ENCODE peak calls at places on chromosome 15, in four cellular contexts. J is neuronal stem cell, X is K562, Y is endodermal cell. G is an unnamed sample.

GRCh38 chr15:98635848-98636247 is 12.5 kb upstream of the IGF1R start:
- DNase-seq in Y (no peak), J (no peak), X (no peak), G (no peak)

GRCh38 chr15:76994971-76995945 is at the start of gene PSTPIP1:
- DNase-seq in X (no peak), J (no peak), Y (peak), G (peak)

GRCh38 chr15:28943146-28943545 is 57.4 kb downstream of the APBA2 start:
- DNase-seq in Y (peak), X (no peak), J (no peak), G (no peak)

GRCh38 chr15:43370310-43370974 is 401 bp downstream of the ZSCAN29 start:
- DNase-seq in J (peak), X (peak), Y (peak), G (peak)

GRCh38 chr15:37585966-37586656 is 348.3 kb upstream of the TMCO5A start:
- DNase-seq in J (no peak), X (no peak), Y (no peak), G (no peak)

GRCh38 chr15:88535100-88535499 is 11.4 kb downstream of the DET1 start:
- DNase-seq in J (no peak), X (no peak), Y (no peak), G (no peak)

GRCh38 chr15:70241561-70242320 is 144.0 kb upstream of the TLE3 start:
- DNase-seq in J (no peak), X (no peak), Y (peak), G (no peak)

GRCh38 chr15:64773606-64774555 is 1.5 kb downstream of the RBPMS2 start:
- DNase-seq in J (no peak), Y (peak), X (no peak), G (peak)

GRCh38 chr15:62741106-62741505 is 301.4 kb upstream of the TPM1 start:
- DNase-seq in Y (no peak), X (no peak), J (no peak), G (no peak)

GRCh38 chr15:61228025-61228901 is 839 bp downstream of the RORA start:
- DNase-seq in Y (peak), X (no peak), J (peak), G (peak)

GRCh38 chr15:97482521-97482920 is 478.0 kb upstream of the ARRDC4 start:
- DNase-seq in J (no peak), Y (peak), X (no peak), G (no peak)

GRCh38 chr15:51004103-51004536 is 90.6 kb downstream of the TNFAIP8L3 start:
- DNase-seq in J (no peak), Y (peak), X (peak), G (no peak)

GRCh38 chr15:90142216-90143175 is 40.2 kb upstream of the IDH2 start:
- DNase-seq in X (peak), Y (no peak), J (no peak), G (peak)

GRCh38 chr15:20367093-20367492 is 174.5 kb downstream of the GOLGA6L6 start:
- DNase-seq in J (no peak), Y (no peak), X (no peak), G (no peak)

GRCh38 chr15:20368974-20369373 is 172.6 kb downstream of the GOLGA6L6 start:
- DNase-seq in J (no peak), X (no peak), Y (no peak), G (no peak)
- H3K9ac ChIP-seq in J (no peak), X (no peak), Y (no peak), G (no peak)

GRCh38 chr15:67149068-67149841 is 83.9 kb downstream of the SMAD3 start:
- DNase-seq in X (no peak), Y (no peak), J (no peak), G (peak)
- H3K9ac ChIP-seq in X (no peak), Y (no peak), J (no peak), G (no peak)

DNA sequence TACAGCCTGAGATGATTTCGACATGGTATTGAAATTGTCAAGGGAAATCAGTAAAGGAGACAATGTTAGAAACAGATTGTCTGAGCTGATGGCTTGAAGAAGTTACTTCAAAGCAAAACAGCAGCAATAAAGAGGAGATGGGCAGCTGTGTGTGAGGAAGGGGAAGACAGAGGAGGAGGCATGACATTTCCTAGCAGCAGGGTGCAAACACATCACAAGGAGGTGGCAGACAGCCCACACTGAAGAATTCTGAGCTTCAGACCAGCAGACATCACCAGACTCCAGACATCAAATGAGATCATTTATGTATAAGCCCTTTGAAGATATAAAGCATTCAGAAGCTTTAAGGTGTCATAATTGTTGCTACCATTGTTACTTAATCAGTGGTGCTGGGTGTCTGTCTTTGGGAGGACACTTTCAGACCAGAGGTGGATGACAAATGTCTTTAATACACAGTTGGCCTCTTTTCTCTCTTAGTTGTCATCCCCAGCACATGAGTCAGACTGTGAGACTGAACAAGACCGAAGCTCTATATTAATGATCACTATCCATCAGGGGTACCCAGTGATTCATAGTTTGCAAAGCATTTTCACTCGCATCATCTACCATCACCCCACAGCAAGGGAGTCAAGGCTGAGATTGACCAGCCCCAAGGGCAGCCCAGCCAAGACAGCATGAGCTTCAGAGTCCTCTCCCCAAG is 203.9 kb downstream of the MINAR1 start:
- DNase-seq in J (no peak), X (no peak), Y (peak), G (no peak)
- H3K9ac ChIP-seq in J (no peak), X (no peak), Y (no peak), G (no peak)

GRCh38 chr15:74788042-74788715 is 6.3 kb downstream of the CSK start:
- DNase-seq in J (no peak), X (no peak), Y (no peak), G (no peak)
- H3K9ac ChIP-seq in J (no peak), X (peak), Y (no peak), G (no peak)

DNA sequence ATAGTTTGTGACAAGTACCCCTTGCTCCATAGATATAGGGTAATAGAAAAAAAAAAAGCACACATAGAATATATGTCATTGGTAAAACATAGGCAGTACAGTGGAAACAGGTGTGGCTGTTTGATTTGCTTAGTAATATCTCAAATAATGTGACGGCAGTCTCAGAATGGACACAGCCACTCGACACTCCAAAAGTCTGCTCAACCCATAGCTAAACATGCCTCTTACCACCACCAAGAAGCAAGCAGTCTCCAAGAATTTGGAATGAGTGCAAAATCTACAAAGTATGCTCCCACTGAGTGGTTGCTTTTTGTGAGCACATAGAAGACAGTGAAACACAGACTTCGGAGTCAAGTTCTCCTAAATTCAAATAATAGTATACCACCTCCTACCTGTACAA is 43.0 kb downstream of the RAB27A start:
- DNase-seq in J (no peak), Y (no peak), X (no peak), G (no peak)
- H3K9ac ChIP-seq in J (no peak), Y (no peak), X (no peak), G (no peak)

DNA sequence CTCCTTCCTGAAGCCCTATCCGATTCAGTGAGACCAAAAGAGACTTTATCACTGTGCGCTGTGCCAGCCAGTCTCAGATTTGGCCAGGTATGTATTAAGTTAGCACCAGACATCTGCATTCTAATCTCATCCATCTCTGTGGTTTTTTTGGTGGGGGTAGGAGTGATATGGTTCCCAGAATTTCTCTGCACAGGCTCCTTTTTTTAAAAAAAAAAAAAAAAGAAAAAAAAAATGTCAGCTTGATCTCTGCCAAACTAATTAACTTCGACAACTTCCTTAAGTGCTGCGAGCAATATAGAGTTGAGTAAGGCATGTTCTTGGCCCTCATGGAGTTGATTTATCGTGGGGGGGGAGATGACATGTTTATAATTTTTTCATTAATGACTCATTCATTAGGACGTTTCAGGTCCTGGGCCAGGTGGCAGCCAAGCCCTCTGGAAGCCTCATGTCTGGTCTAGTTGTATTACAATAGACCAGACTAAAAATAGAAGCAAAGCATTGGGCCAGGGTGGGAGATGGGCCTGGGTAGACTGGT is 12.9 kb downstream of the SLCO3A1 start:
- DNase-seq in Y (no peak), J (no peak), X (no peak), G (no peak)
- H3K9ac ChIP-seq in Y (no peak), J (no peak), X (no peak), G (no peak)

GRCh38 chr15:74319138-74319460 is 48.3 kb downstream of the CYP11A1 start:
- DNase-seq in X (no peak), Y (no peak), J (no peak), G (no peak)
- H3K9ac ChIP-seq in X (no peak), Y (no peak), J (no peak), G (no peak)